ENCODE peak calls at places on chromosome 11, in eight cellular contexts. R is MV-4-11; Z is NCI-H774; U is ELF-1; Y is choroid plexus epithelial cell; V is astrocyte of the spinal cord; H is GM04504; J is activated CD4-positive, CD25-positive, alpha-beta regulatory T cell. Q is an unnamed sample.

GRCh38 chr11:40273192-40273732 is 1186.2 kb downstream of the LRRC4C start:
- DNase-seq in R (no peak), Z (no peak), U (no peak), Y (no peak), V (no peak), H (no peak), J (no peak), Q (no peak)

GRCh38 chr11:34558211-34558610 is 44.6 kb upstream of the ELF5 start:
- DNase-seq in R (no peak), Z (no peak), U (no peak), Y (no peak), V (peak; percentile 17), H (no peak), J (no peak), Q (no peak)

GRCh38 chr11:73281796-73282660 is 9.9 kb downstream of the P2RY6 start:
- DNase-seq in R (no peak), Z (no peak), U (no peak), Y (no peak), V (no peak), H (no peak), J (no peak), Q (no peak)

GRCh38 chr11:112613051-112613972 is 347.9 kb upstream of the NCAM1 start:
- DNase-seq in R (no peak), Z (peak; percentile 18), U (no peak), Y (peak; percentile 73), V (peak; percentile 75), H (peak; percentile 42), J (no peak), Q (peak; percentile 52)

GRCh38 chr11:26112190-26112715 is 219.7 kb upstream of the ANO3 start:
- DNase-seq in R (no peak), Z (no peak), U (no peak), Y (no peak), V (no peak), H (no peak), J (no peak), Q (no peak)

GRCh38 chr11:72840780-72841179 is 26.6 kb downstream of the ATG16L2 start:
- DNase-seq in R (peak; percentile 77), Z (no peak), U (no peak), Y (peak; percentile 92), V (peak; percentile 84), H (peak; percentile 80), J (no peak), Q (no peak)

GRCh38 chr11:27820249-27820648 is 120.0 kb upstream of the BDNF start:
- DNase-seq in R (no peak), Z (no peak), U (no peak), Y (peak; percentile 17), V (peak; percentile 20), H (peak; percentile 10), J (no peak), Q (no peak)

GRCh38 chr11:125082611-125083311 is 19.7 kb downstream of the SLC37A2 start:
- DNase-seq in R (peak; percentile 64), Z (no peak), U (no peak), Y (peak; percentile 90), V (peak; percentile 85), H (peak; percentile 47), J (no peak), Q (no peak)

GRCh38 chr11:65526744-65527143 is 1.9 kb downstream of the SCYL1 start:
- DNase-seq in R (no peak), Z (no peak), U (no peak), Y (no peak), V (no peak), H (no peak), J (no peak), Q (no peak)

GRCh38 chr11:298406-299065 is 790 bp downstream of the IFITM5 start:
- DNase-seq in R (no peak), Z (no peak), U (no peak), Y (no peak), V (no peak), H (no peak), J (no peak), Q (no peak)

GRCh38 chr11:47376183-47376542 is 2.2 kb downstream of the SPI1 start:
- DNase-seq in R (no peak), Z (no peak), U (no peak), Y (no peak), V (no peak), H (no peak), J (no peak), Q (no peak)

GRCh38 chr11:128551641-128552335 is 35.6 kb downstream of the ETS1 start:
- DNase-seq in R (no peak), Z (no peak), U (no peak), Y (no peak), V (no peak), H (no peak), J (no peak), Q (no peak)

GRCh38 chr11:108220721-108221346 is 1.6 kb downstream of the NPAT start:
- DNase-seq in R (no peak), Z (no peak), U (no peak), Y (peak; percentile 28), V (no peak), H (no peak), J (no peak), Q (no peak)

GRCh38 chr11:121794671-121795070 is 321.3 kb downstream of the BLID start:
- DNase-seq in R (no peak), Z (no peak), U (no peak), Y (no peak), V (no peak), H (no peak), J (no peak), Q (no peak)

GRCh38 chr11:9460322-9461067 is at the start of gene ZNF143:
- DNase-seq in R (peak; percentile 100), Z (peak; percentile 99), U (peak; percentile 100), Y (peak; percentile 100), V (peak; percentile 100), H (peak; percentile 100), J (peak; percentile 97), Q (peak; percentile 96)

GRCh38 chr11:69010964-69011623 is 2.0 kb downstream of the MRGPRF start:
- DNase-seq in R (peak; percentile 50), Z (peak; percentile 2), U (peak; percentile 82), Y (peak; percentile 80), V (peak; percentile 73), H (peak; percentile 60), J (no peak), Q (no peak)

GRCh38 chr11:130999992-131000770 is 83.9 kb upstream of the SNX19 start:
- DNase-seq in R (no peak), Z (no peak), U (no peak), Y (peak; percentile 86), V (peak; percentile 89), H (peak; percentile 74), J (no peak), Q (peak; percentile 51)

GRCh38 chr11:72395993-72396392 is 38.3 kb downstream of the CLPB start:
- DNase-seq in R (no peak), Z (no peak), U (no peak), Y (no peak), V (no peak), H (no peak), J (no peak), Q (no peak)

GRCh38 chr11:15258433-15259350 is 144.0 kb downstream of the INSC start:
- DNase-seq in R (peak; percentile 10), Z (no peak), U (no peak), Y (peak; percentile 67), V (peak; percentile 54), H (peak; percentile 5), J (no peak), Q (peak; percentile 12)

GRCh38 chr11:123431619-123432018 is 1.6 kb downstream of the GRAMD1B start:
- DNase-seq in R (peak; percentile 44), Z (no peak), U (peak; percentile 45), Y (no peak), V (peak; percentile 10), H (no peak), J (no peak), Q (no peak)

GRCh38 chr11:117876341-117877119 is at the start of gene FXYD6:
- DNase-seq in R (no peak), Z (peak; percentile 49), U (peak; percentile 69), Y (peak; percentile 30), V (peak; percentile 11), H (no peak), J (no peak), Q (no peak)

GRCh38 chr11:1471736-1472135 is 14.8 kb downstream of the MOB2 start:
- DNase-seq in R (no peak), Z (no peak), U (no peak), Y (no peak), V (no peak), H (no peak), J (no peak), Q (no peak)

GRCh38 chr11:116162541-116163230 is 610.1 kb downstream of the BUD13 start:
- DNase-seq in R (no peak), Z (peak; percentile 87), U (peak; percentile 40), Y (no peak), V (no peak), H (no peak), J (no peak), Q (no peak)

GRCh38 chr11:122779047-122779629 is 59.2 kb upstream of the CRTAM start:
- DNase-seq in R (peak; percentile 80), Z (no peak), U (peak; percentile 16), Y (peak; percentile 34), V (no peak), H (no peak), J (no peak), Q (no peak)

GRCh38 chr11:122655527-122656072 is at the start of gene UBASH3B:
- DNase-seq in R (peak; percentile 53), Z (no peak), U (peak; percentile 91), Y (peak; percentile 85), V (peak; percentile 93), H (peak; percentile 66), J (peak; percentile 22), Q (no peak)

Q was measured in SHP77.